ENCODE peak calls at places on chromosomes 7 and 10, in four cellular contexts. A is cardiac muscle cell; O is CD4-positive, CD25-positive, alpha-beta regulatory T cell; R is PC-9. G is an unnamed sample.

GRCh38 chr10:234708-235406 is 99.6 kb downstream of the ZMYND11 start:
- DNase-seq in A (no peak), O (no peak), R (no peak), G (no peak)

GRCh38 chr10:102020938-102021337 is 35.0 kb downstream of the ARMH3 start:
- DNase-seq in A (no peak), O (peak; percentile 64), R (no peak), G (no peak)

GRCh38 chr10:4344544-4344994 is 481.4 kb upstream of the AKR1E2 start:
- DNase-seq in A (peak; percentile 63), O (no peak), R (peak; percentile 97), G (peak; percentile 99)

GRCh38 chr10:32338262-32338661 is 8.7 kb downstream of the EPC1 start:
- DNase-seq in A (no peak), O (no peak), R (no peak), G (no peak)

GRCh38 chr10:16809074-16809718 is 8.0 kb downstream of the RSU1 start:
- DNase-seq in A (peak; percentile 28), O (peak; percentile 56), R (no peak), G (peak; percentile 44)

GRCh38 chr7:71885487-71885886 is 526.7 kb downstream of the CALN1 start:
- DNase-seq in A (no peak), O (no peak), R (no peak), G (no peak)

GRCh38 chr7:138074121-138074520 is 2.1 kb upstream of the AKR1D1 start:
- DNase-seq in A (no peak), O (no peak), R (peak; percentile 98), G (no peak)

GRCh38 chr10:62422068-62422590 is 48.0 kb downstream of the ZNF365 start:
- DNase-seq in A (no peak), O (no peak), R (no peak), G (peak; percentile 32)

GRCh38 chr7:638256-639011 is 88.1 kb upstream of the DNAAF5 start:
- DNase-seq in A (no peak), O (no peak), R (no peak), G (no peak)

GRCh38 chr7:103640031-103640779 is 194.2 kb upstream of the SLC26A5 start:
- DNase-seq in A (no peak), O (no peak), R (no peak), G (no peak)

GRCh38 chr10:44935961-44936285 is 23.7 kb upstream of the RASSF4 start:
- DNase-seq in A (no peak), O (no peak), R (no peak), G (no peak)

GRCh38 chr7:133386204-133386603 is 133.3 kb downstream of the EXOC4 start:
- DNase-seq in A (peak; percentile 74), O (no peak), R (no peak), G (no peak)

GRCh38 chr7:36086571-36086970 is 66.5 kb upstream of the EEPD1 start:
- DNase-seq in A (no peak), O (no peak), R (peak; percentile 82), G (no peak)

GRCh38 chr10:117165557-117166419 is 27.7 kb upstream of the VAX1 start:
- DNase-seq in A (peak; percentile 76), O (no peak), R (no peak), G (peak; percentile 51)

GRCh38 chr7:40057292-40057691 is 77.1 kb downstream of the MPLKIP start:
- DNase-seq in A (peak; percentile 55), O (no peak), R (no peak), G (peak; percentile 26)

GRCh38 chr7:73442903-73443542 is 9.4 kb downstream of the FZD9 start:
- DNase-seq in A (no peak), O (no peak), R (no peak), G (no peak)

GRCh38 chr10:133306097-133306476 is 2.6 kb downstream of the TUBGCP2 start:
- DNase-seq in A (no peak), O (no peak), R (no peak), G (no peak)

GRCh38 chr10:127951861-127952574 is 45.1 kb downstream of the PTPRE start:
- DNase-seq in A (no peak), O (no peak), R (no peak), G (no peak)

GRCh38 chr10:100827819-100828743 is 82.7 kb downstream of the PAX2 start:
- DNase-seq in A (peak; percentile 84), O (no peak), R (no peak), G (peak; percentile 40)

GRCh38 chr10:73650537-73651331 is 5.1 kb downstream of the SYNPO2L start:
- DNase-seq in A (peak; percentile 91), O (no peak), R (no peak), G (peak; percentile 36)

GRCh38 chr7:43693687-43694398 is 35.5 kb downstream of the COA1 start:
- DNase-seq in A (no peak), O (no peak), R (peak; percentile 37), G (no peak)

GRCh38 chr7:45073031-45073842 is 15.5 kb downstream of the NACAD start:
- DNase-seq in A (no peak), O (no peak), R (no peak), G (no peak)

GRCh38 chr10:83045731-83046130 is 1093.6 kb upstream of the GHITM start:
- DNase-seq in A (no peak), O (no peak), R (no peak), G (no peak)

GRCh38 chr7:76326646-76327233 is 24.3 kb downstream of the HSPB1 start:
- DNase-seq in A (no peak), O (no peak), R (no peak), G (no peak)

GRCh38 chr10:95268438-95268837 is 22.4 kb downstream of the PDLIM1 start:
- DNase-seq in A (peak; percentile 69), O (no peak), R (no peak), G (no peak)

GRCh38 chr10:78502208-78502943 is 468.7 kb downstream of the RPS24 start:
- DNase-seq in A (no peak), O (no peak), R (no peak), G (peak; percentile 19)

GRCh38 chr10:31873724-31874123 is 54.9 kb downstream of the ARHGAP12 start:
- DNase-seq in A (no peak), O (no peak), R (no peak), G (no peak)

GRCh38 chr7:130084037-130084875 is 13.9 kb downstream of the KLHDC10 start:
- DNase-seq in A (no peak), O (peak; percentile 38), R (no peak), G (no peak)

GRCh38 chr10:58305821-58306220 is 29.0 kb upstream of the UBE2D1 start:
- DNase-seq in A (no peak), O (no peak), R (no peak), G (no peak)

GRCh38 chr10:79401015-79401921 is 44.2 kb downstream of the ZCCHC24 start:
- DNase-seq in A (no peak), O (no peak), R (no peak), G (peak; percentile 38)

GRCh38 chr10:95864906-95865813 is 42.6 kb upstream of the CC2D2B start:
- DNase-seq in A (peak; percentile 61), O (peak; percentile 81), R (no peak), G (peak; percentile 94)

GRCh38 chr7:98291717-98292116 is 10.2 kb downstream of the BRI3 start:
- DNase-seq in A (no peak), O (no peak), R (no peak), G (no peak)